ENCODE peak calls at places on chromosomes 16 and 17, in seven cellular contexts. One of them, this sample, is unnamed.
A peak's percentile ranks its signal among the peaks of the same experiment; 100 is the strongest.

GRCh38 chr17:17613708-17614114 is 22.2 kb upstream of the PEMT start:
- DNase-seq in omental fat pad: peak; percentile 27
- DNase-seq in tibial artery: no peak
- DNase-seq in Panc1: peak; percentile 67
- DNase-seq in astrocyte: peak; percentile 42
- DNase-seq in vagina: no peak
- DNase-seq in endothelial cell of umbilical vein: peak; percentile 73
- DNase-seq in this sample: peak; percentile 47

GRCh38 chr17:50051606-50052005 is 4.3 kb upstream of the ITGA3 start:
- DNase-seq in omental fat pad: no peak
- DNase-seq in tibial artery: no peak
- DNase-seq in Panc1: no peak
- DNase-seq in astrocyte: no peak
- DNase-seq in vagina: no peak
- DNase-seq in endothelial cell of umbilical vein: no peak
- DNase-seq in this sample: no peak

GRCh38 chr16:23835390-23836077 is at the start of gene PRKCB:
- DNase-seq in omental fat pad: peak; percentile 45
- DNase-seq in tibial artery: peak; percentile 83
- DNase-seq in Panc1: no peak
- DNase-seq in astrocyte: no peak
- DNase-seq in vagina: no peak
- DNase-seq in endothelial cell of umbilical vein: peak; percentile 32
- DNase-seq in this sample: no peak

GRCh38 chr17:50565559-50566350 is 5.2 kb downstream of the CACNA1G start:
- DNase-seq in omental fat pad: no peak
- DNase-seq in tibial artery: no peak
- DNase-seq in Panc1: no peak
- DNase-seq in astrocyte: no peak
- DNase-seq in vagina: no peak
- DNase-seq in endothelial cell of umbilical vein: no peak
- DNase-seq in this sample: no peak

GRCh38 chr17:43468746-43469544 is 14.8 kb upstream of the DHX8 start:
- DNase-seq in omental fat pad: no peak
- DNase-seq in tibial artery: no peak
- DNase-seq in Panc1: no peak
- DNase-seq in astrocyte: peak; percentile 98
- DNase-seq in vagina: no peak
- DNase-seq in endothelial cell of umbilical vein: no peak
- DNase-seq in this sample: no peak

GRCh38 chr16:13956635-13957196 is 36.8 kb downstream of the ERCC4 start:
- DNase-seq in omental fat pad: no peak
- DNase-seq in tibial artery: no peak
- DNase-seq in Panc1: peak; percentile 8
- DNase-seq in astrocyte: no peak
- DNase-seq in vagina: no peak
- DNase-seq in endothelial cell of umbilical vein: no peak
- DNase-seq in this sample: no peak

GRCh38 chr16:76906552-76906951 is 284.4 kb upstream of the MON1B start:
- DNase-seq in omental fat pad: no peak
- DNase-seq in tibial artery: no peak
- DNase-seq in Panc1: no peak
- DNase-seq in astrocyte: no peak
- DNase-seq in vagina: no peak
- DNase-seq in endothelial cell of umbilical vein: no peak
- DNase-seq in this sample: no peak

GRCh38 chr17:48954300-48954755 is 9.7 kb upstream of the SNF8 start:
- DNase-seq in omental fat pad: no peak
- DNase-seq in tibial artery: no peak
- DNase-seq in Panc1: no peak
- DNase-seq in astrocyte: no peak
- DNase-seq in vagina: no peak
- DNase-seq in endothelial cell of umbilical vein: peak; percentile 69
- DNase-seq in this sample: no peak

GRCh38 chr17:48597775-48598631 is 4.4 kb upstream of the HOXB5 start:
- DNase-seq in omental fat pad: no peak
- DNase-seq in tibial artery: no peak
- DNase-seq in Panc1: no peak
- DNase-seq in astrocyte: no peak
- DNase-seq in vagina: no peak
- DNase-seq in endothelial cell of umbilical vein: peak; percentile 65
- DNase-seq in this sample: no peak

GRCh38 chr17:21249086-21249795 is 4.0 kb downstream of the NATD1 start:
- DNase-seq in omental fat pad: no peak
- DNase-seq in tibial artery: no peak
- DNase-seq in Panc1: no peak
- DNase-seq in astrocyte: no peak
- DNase-seq in vagina: no peak
- DNase-seq in endothelial cell of umbilical vein: no peak
- DNase-seq in this sample: no peak

GRCh38 chr17:65158622-65159021 is 21.5 kb downstream of the RGS9 start:
- DNase-seq in omental fat pad: no peak
- DNase-seq in tibial artery: no peak
- DNase-seq in Panc1: no peak
- DNase-seq in astrocyte: no peak
- DNase-seq in vagina: no peak
- DNase-seq in endothelial cell of umbilical vein: no peak
- DNase-seq in this sample: no peak

GRCh38 chr17:17364338-17364667 is 61.1 kb downstream of the NT5M start:
- DNase-seq in omental fat pad: no peak
- DNase-seq in tibial artery: peak; percentile 29
- DNase-seq in Panc1: no peak
- DNase-seq in astrocyte: no peak
- DNase-seq in vagina: no peak
- DNase-seq in endothelial cell of umbilical vein: no peak
- DNase-seq in this sample: no peak

GRCh38 chr16:83915491-83915890 is 16.6 kb downstream of the MLYCD start:
- DNase-seq in omental fat pad: no peak
- DNase-seq in tibial artery: no peak
- DNase-seq in Panc1: no peak
- DNase-seq in astrocyte: no peak
- DNase-seq in vagina: no peak
- DNase-seq in endothelial cell of umbilical vein: no peak
- DNase-seq in this sample: no peak

GRCh38 chr17:47685556-47686275 is 8.2 kb upstream of the TBKBP1 start:
- DNase-seq in omental fat pad: no peak
- DNase-seq in tibial artery: no peak
- DNase-seq in Panc1: no peak
- DNase-seq in astrocyte: no peak
- DNase-seq in vagina: no peak
- DNase-seq in endothelial cell of umbilical vein: no peak
- DNase-seq in this sample: no peak

GRCh38 chr16:65815707-65816106 is 550.8 kb upstream of the CDH5 start:
- DNase-seq in omental fat pad: no peak
- DNase-seq in tibial artery: no peak
- DNase-seq in Panc1: no peak
- DNase-seq in astrocyte: no peak
- DNase-seq in vagina: no peak
- DNase-seq in endothelial cell of umbilical vein: no peak
- DNase-seq in this sample: no peak

GRCh38 chr17:78089557-78090281 is 38.8 kb downstream of the TMC6 start:
- DNase-seq in omental fat pad: no peak
- DNase-seq in tibial artery: no peak
- DNase-seq in Panc1: no peak
- DNase-seq in astrocyte: no peak
- DNase-seq in vagina: no peak
- DNase-seq in endothelial cell of umbilical vein: peak; percentile 8
- DNase-seq in this sample: no peak

GRCh38 chr17:57401556-57402488 is 145.5 kb downstream of the MSI2 start:
- DNase-seq in omental fat pad: no peak
- DNase-seq in tibial artery: no peak
- DNase-seq in Panc1: no peak
- DNase-seq in astrocyte: no peak
- DNase-seq in vagina: no peak
- DNase-seq in endothelial cell of umbilical vein: no peak
- DNase-seq in this sample: no peak

GRCh38 chr17:44972953-44973352 is 4.8 kb upstream of the C1QL1 start:
- DNase-seq in omental fat pad: no peak
- DNase-seq in tibial artery: no peak
- DNase-seq in Panc1: no peak
- DNase-seq in astrocyte: peak; percentile 64
- DNase-seq in vagina: no peak
- DNase-seq in endothelial cell of umbilical vein: no peak
- DNase-seq in this sample: no peak

GRCh38 chr17:8887834-8888703 is 20.6 kb upstream of the PIK3R6 start:
- DNase-seq in omental fat pad: no peak
- DNase-seq in tibial artery: no peak
- DNase-seq in Panc1: no peak
- DNase-seq in astrocyte: peak; percentile 17
- DNase-seq in vagina: no peak
- DNase-seq in endothelial cell of umbilical vein: no peak
- DNase-seq in this sample: no peak

GRCh38 chr16:62067182-62067581 is 30.9 kb upstream of the CDH8 start:
- DNase-seq in omental fat pad: no peak
- DNase-seq in tibial artery: no peak
- DNase-seq in Panc1: no peak
- DNase-seq in astrocyte: no peak
- DNase-seq in vagina: no peak
- DNase-seq in endothelial cell of umbilical vein: no peak
- DNase-seq in this sample: no peak

GRCh38 chr16:48054881-48055601 is 100.8 kb downstream of the ABCC12 start:
- DNase-seq in omental fat pad: no peak
- DNase-seq in tibial artery: no peak
- DNase-seq in Panc1: peak; percentile 24
- DNase-seq in astrocyte: peak; percentile 47
- DNase-seq in vagina: no peak
- DNase-seq in endothelial cell of umbilical vein: peak; percentile 45
- DNase-seq in this sample: no peak

GRCh38 chr16:30395155-30395991 is at the start of gene ZNF48:
- DNase-seq in omental fat pad: no peak
- DNase-seq in tibial artery: peak; percentile 92
- DNase-seq in Panc1: no peak
- DNase-seq in astrocyte: peak; percentile 84
- DNase-seq in vagina: no peak
- DNase-seq in endothelial cell of umbilical vein: peak; percentile 89
- DNase-seq in this sample: peak; percentile 80

GRCh38 chr17:63481488-63481870 is 4.6 kb downstream of the ACE start:
- DNase-seq in omental fat pad: no peak
- DNase-seq in tibial artery: no peak
- DNase-seq in Panc1: no peak
- DNase-seq in astrocyte: no peak
- DNase-seq in vagina: no peak
- DNase-seq in endothelial cell of umbilical vein: no peak
- DNase-seq in this sample: no peak

GRCh38 chr16:73289232-73289631 is 241.3 kb upstream of the ZFHX3 start:
- DNase-seq in omental fat pad: no peak
- DNase-seq in tibial artery: no peak
- DNase-seq in Panc1: no peak
- DNase-seq in astrocyte: no peak
- DNase-seq in vagina: no peak
- DNase-seq in endothelial cell of umbilical vein: no peak
- DNase-seq in this sample: no peak

GRCh38 chr17:76736349-76737081 is 616 bp downstream of the SRSF2 start:
- DNase-seq in omental fat pad: no peak
- DNase-seq in tibial artery: peak; percentile 87
- DNase-seq in Panc1: no peak
- DNase-seq in astrocyte: no peak
- DNase-seq in vagina: no peak
- DNase-seq in endothelial cell of umbilical vein: peak; percentile 71
- DNase-seq in this sample: no peak

GRCh38 chr17:39925282-39926134 is 1.9 kb downstream of the ORMDL3 start:
- DNase-seq in omental fat pad: no peak
- DNase-seq in tibial artery: no peak
- DNase-seq in Panc1: no peak
- DNase-seq in astrocyte: no peak
- DNase-seq in vagina: no peak
- DNase-seq in endothelial cell of umbilical vein: no peak
- DNase-seq in this sample: no peak

DNA sequence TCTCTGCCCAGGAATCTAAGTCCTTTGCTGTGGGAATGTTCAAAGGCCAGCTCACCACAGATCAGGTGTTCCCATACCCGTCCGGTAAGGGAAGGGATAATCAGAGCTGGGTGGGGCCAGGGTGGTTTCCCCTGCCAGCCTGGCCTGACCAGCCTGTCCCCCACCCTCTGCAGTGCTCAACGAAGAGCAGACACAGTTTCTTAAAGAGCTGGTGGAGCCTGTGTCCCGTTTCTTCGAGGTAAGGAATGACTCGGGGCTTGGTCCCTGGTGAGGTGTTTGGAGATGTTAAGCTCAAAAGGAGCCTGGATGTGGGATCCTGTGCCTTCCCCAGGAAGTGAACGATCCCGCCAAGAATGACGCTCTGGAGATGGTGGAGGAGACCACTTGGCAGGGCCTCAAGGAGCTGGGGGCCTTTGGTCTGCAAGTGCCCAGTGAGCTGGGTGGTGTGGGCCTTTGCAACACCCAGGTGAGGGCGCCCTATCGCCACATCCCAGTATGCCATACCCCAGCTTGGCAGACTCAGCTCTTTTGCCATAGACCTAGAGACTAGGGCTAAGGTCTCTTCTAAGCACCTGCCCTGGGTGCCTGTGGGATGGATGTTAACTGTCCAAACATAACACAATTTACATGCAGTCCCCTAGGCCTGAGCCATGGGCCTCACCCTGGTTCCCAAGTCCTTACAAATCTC is 999 bp downstream of the ACADVL start:
- DNase-seq in omental fat pad: no peak
- DNase-seq in tibial artery: no peak
- DNase-seq in Panc1: no peak
- DNase-seq in astrocyte: peak; percentile 39
- DNase-seq in vagina: no peak
- DNase-seq in endothelial cell of umbilical vein: peak; percentile 78
- DNase-seq in this sample: no peak
- TF ChIP-seq CTCF in omental fat pad: no peak
- TF ChIP-seq CTCF in tibial artery: peak; percentile 37
- TF ChIP-seq CTCF in Panc1: peak; percentile 83
- TF ChIP-seq CTCF in astrocyte: peak; percentile 41
- TF ChIP-seq CTCF in vagina: no peak
- TF ChIP-seq CTCF in endothelial cell of umbilical vein: peak; percentile 66
- TF ChIP-seq CTCF in this sample: peak; percentile 41

GRCh38 chr17:81693491-81694360 is 9.4 kb upstream of the MRPL12 start:
- DNase-seq in omental fat pad: no peak
- DNase-seq in tibial artery: no peak
- DNase-seq in Panc1: no peak
- DNase-seq in astrocyte: no peak
- DNase-seq in vagina: no peak
- DNase-seq in endothelial cell of umbilical vein: no peak
- DNase-seq in this sample: no peak
- TF ChIP-seq CTCF in omental fat pad: no peak
- TF ChIP-seq CTCF in tibial artery: no peak
- TF ChIP-seq CTCF in Panc1: no peak
- TF ChIP-seq CTCF in astrocyte: no peak
- TF ChIP-seq CTCF in vagina: no peak
- TF ChIP-seq CTCF in endothelial cell of umbilical vein: no peak
- TF ChIP-seq CTCF in this sample: peak; percentile 24

GRCh38 chr16:85204242-85205010 is 92.2 kb upstream of the CIBAR2 start:
- DNase-seq in omental fat pad: no peak
- DNase-seq in tibial artery: no peak
- DNase-seq in Panc1: no peak
- DNase-seq in astrocyte: peak; percentile 82
- DNase-seq in vagina: no peak
- DNase-seq in endothelial cell of umbilical vein: peak; percentile 76
- DNase-seq in this sample: no peak
- TF ChIP-seq CTCF in omental fat pad: no peak
- TF ChIP-seq CTCF in tibial artery: no peak
- TF ChIP-seq CTCF in Panc1: no peak
- TF ChIP-seq CTCF in astrocyte: no peak
- TF ChIP-seq CTCF in vagina: no peak
- TF ChIP-seq CTCF in endothelial cell of umbilical vein: no peak
- TF ChIP-seq CTCF in this sample: no peak

GRCh38 chr17:82154881-82155331 is 56.9 kb upstream of the FASN start:
- DNase-seq in omental fat pad: no peak
- DNase-seq in tibial artery: no peak
- DNase-seq in Panc1: no peak
- DNase-seq in astrocyte: no peak
- DNase-seq in vagina: no peak
- DNase-seq in endothelial cell of umbilical vein: no peak
- DNase-seq in this sample: no peak
- TF ChIP-seq CTCF in omental fat pad: no peak
- TF ChIP-seq CTCF in tibial artery: no peak
- TF ChIP-seq CTCF in Panc1: no peak
- TF ChIP-seq CTCF in astrocyte: no peak
- TF ChIP-seq CTCF in vagina: no peak
- TF ChIP-seq CTCF in endothelial cell of umbilical vein: no peak
- TF ChIP-seq CTCF in this sample: no peak

This sample was measured in D721Med.